ENCODE peak calls at places on chromosomes 1 and 21, in nine cellular contexts. W is IMR-90, B is Peyer's patch, Y is upper lobe of left lung, Z is testis, I is body of pancreas, U is breast epithelium, H is H1, T is endothelial cell of umbilical vein. N is an unnamed sample.

GRCh38 chr1:232327296-232327695 is 302.6 kb downstream of the SIPA1L2 start:
- DNase-seq in W (no peak), B (no peak), Y (no peak), Z (no peak), I (no peak), U (no peak), H (no peak), T (no peak), N (no peak)

GRCh38 chr1:158020877-158021630 is 27.6 kb downstream of the KIRREL1 start:
- DNase-seq in W (no peak), B (no peak), Y (no peak), Z (no peak), I (no peak), U (no peak), H (no peak), T (no peak), N (no peak)

GRCh38 chr1:206464456-206464964 is 5.8 kb upstream of the IKBKE start:
- DNase-seq in W (peak), B (no peak), Y (no peak), Z (no peak), I (no peak), U (no peak), H (no peak), T (peak), N (no peak)

GRCh38 chr1:246971322-246971721 is 36.5 kb downstream of the ZNF695 start:
- DNase-seq in W (peak), B (peak), Y (no peak), Z (peak), I (peak), U (no peak), H (peak), T (peak), N (no peak)

GRCh38 chr1:84997667-84998600 is 1.0 kb upstream of the MCOLN2 start:
- DNase-seq in W (peak), B (peak), Y (peak), Z (peak), I (no peak), U (no peak), H (peak), T (no peak), N (no peak)

GRCh38 chr1:6591222-6591621 is 11.4 kb downstream of the ZBTB48 start:
- DNase-seq in W (no peak), B (no peak), Y (no peak), Z (no peak), I (peak), U (no peak), H (no peak), T (peak), N (no peak)

GRCh38 chr21:33451634-33452071 is 28.1 kb downstream of the TMEM50B start:
- DNase-seq in W (peak), B (peak), Y (no peak), Z (no peak), I (no peak), U (no peak), H (no peak), T (no peak), N (no peak)

GRCh38 chr21:35150562-35151226 is 101.6 kb upstream of the RUNX1 start:
- DNase-seq in W (peak), B (no peak), Y (no peak), Z (no peak), I (no peak), U (no peak), H (no peak), T (no peak), N (no peak)

GRCh38 chr1:170533331-170533730 is 1.4 kb downstream of the GORAB start:
- DNase-seq in W (peak), B (no peak), Y (no peak), Z (no peak), I (no peak), U (no peak), H (no peak), T (no peak), N (no peak)

GRCh38 chr1:9245230-9245619 is 10.7 kb downstream of the H6PD start:
- DNase-seq in W (no peak), B (no peak), Y (peak), Z (no peak), I (no peak), U (no peak), H (no peak), T (no peak), N (no peak)

GRCh38 chr1:53198241-53198651 is 1.6 kb downstream of the CPT2 start:
- DNase-seq in W (no peak), B (no peak), Y (no peak), Z (no peak), I (no peak), U (no peak), H (no peak), T (no peak), N (peak)

GRCh38 chr1:91527781-91528180 is 27.1 kb downstream of the CDC7 start:
- DNase-seq in W (no peak), B (no peak), Y (no peak), Z (no peak), I (no peak), U (no peak), H (no peak), T (no peak), N (no peak)

GRCh38 chr1:2472561-2473166 is 3.4 kb upstream of the PLCH2 start:
- DNase-seq in W (no peak), B (no peak), Y (no peak), Z (no peak), I (no peak), U (no peak), H (no peak), T (no peak), N (no peak)

GRCh38 chr1:151934048-151934493 is 24.8 kb upstream of the THEM4 start:
- DNase-seq in W (peak), B (no peak), Y (no peak), Z (no peak), I (peak), U (no peak), H (no peak), T (peak), N (no peak)

GRCh38 chr1:176905648-176906047 is 258.9 kb downstream of the ASTN1 start:
- DNase-seq in W (no peak), B (no peak), Y (no peak), Z (no peak), I (no peak), U (no peak), H (no peak), T (no peak), N (no peak)

GRCh38 chr1:78831731-78832360 is 174.7 kb downstream of the ADGRL4 start:
- DNase-seq in W (peak), B (no peak), Y (no peak), Z (no peak), I (no peak), U (no peak), H (no peak), T (peak), N (no peak)

GRCh38 chr1:94947453-94947852 is 20.5 kb upstream of the CNN3 start:
- DNase-seq in W (peak), B (no peak), Y (no peak), Z (no peak), I (no peak), U (no peak), H (no peak), T (no peak), N (no peak)

GRCh38 chr1:214551436-214552173 is at the start of gene PTPN14:
- DNase-seq in W (peak), B (peak), Y (peak), Z (peak), I (peak), U (peak), H (peak), T (peak), N (peak)

GRCh38 chr1:116772648-116773045 is 18.4 kb downstream of the CD2 start:
- DNase-seq in W (no peak), B (no peak), Y (no peak), Z (no peak), I (peak), U (no peak), H (no peak), T (peak), N (no peak)

GRCh38 chr1:180542530-180543171 is 16.1 kb upstream of the OVAAL start:
- DNase-seq in W (peak), B (no peak), Y (no peak), Z (no peak), I (no peak), U (no peak), H (no peak), T (no peak), N (no peak)

GRCh38 chr1:34398205-34398915 is 221.7 kb downstream of the C1orf94 start:
- DNase-seq in W (no peak), B (no peak), Y (no peak), Z (no peak), I (no peak), U (no peak), H (no peak), T (no peak), N (no peak)

GRCh38 chr1:166915941-166916340 is 39.9 kb upstream of the TADA1 start:
- DNase-seq in W (peak), B (no peak), Y (peak), Z (no peak), I (no peak), U (no peak), H (no peak), T (no peak), N (no peak)

GRCh38 chr21:43890042-43890441 is 25.0 kb downstream of the AGPAT3 start:
- DNase-seq in W (no peak), B (peak), Y (no peak), Z (no peak), I (no peak), U (no peak), H (peak), T (no peak), N (no peak)

GRCh38 chr1:226838456-226838855 is 32.0 kb upstream of the PSEN2 start:
- DNase-seq in W (no peak), B (no peak), Y (no peak), Z (no peak), I (no peak), U (no peak), H (no peak), T (no peak), N (no peak)

GRCh38 chr1:114215426-114215825 is 61.8 kb upstream of the SYT6 start:
- DNase-seq in W (no peak), B (no peak), Y (no peak), Z (no peak), I (no peak), U (no peak), H (no peak), T (no peak), N (no peak)

GRCh38 chr1:47918257-47918867 is 78.8 kb downstream of the TRABD2B start:
- DNase-seq in W (no peak), B (peak), Y (no peak), Z (no peak), I (no peak), U (no peak), H (no peak), T (peak), N (no peak)

GRCh38 chr1:82491301-82491986 is 690.7 kb downstream of the ADGRL2 start:
- DNase-seq in W (no peak), B (no peak), Y (no peak), Z (no peak), I (no peak), U (no peak), H (no peak), T (no peak), N (no peak)

GRCh38 chr1:7317888-7318287 is 453.2 kb upstream of the VAMP3 start:
- DNase-seq in W (no peak), B (no peak), Y (no peak), Z (no peak), I (no peak), U (no peak), H (no peak), T (no peak), N (no peak)

GRCh38 chr1:209860293-209860881 is 32.6 kb downstream of the UTP25 start:
- DNase-seq in W (peak), B (peak), Y (peak), Z (peak), I (peak), U (no peak), H (peak), T (peak), N (peak)

GRCh38 chr1:99266731-99267130 is 2.4 kb downstream of the PLPPR4 start:
- DNase-seq in W (peak), B (no peak), Y (no peak), Z (no peak), I (no peak), U (no peak), H (no peak), T (no peak), N (no peak)

GRCh38 chr1:218783916-218784315 is 389.8 kb upstream of the LYPLAL1 start:
- DNase-seq in W (no peak), B (no peak), Y (no peak), Z (no peak), I (no peak), U (no peak), H (no peak), T (no peak), N (no peak)

GRCh38 chr21:23475518-23476189 is 2131.6 kb downstream of the MRPL39 start:
- DNase-seq in W (no peak), B (no peak), Y (no peak), Z (no peak), I (no peak), U (no peak), H (no peak), T (peak), N (no peak)

GRCh38 chr1:22790232-22791008 is 79.8 kb downstream of the EPHB2 start:
- DNase-seq in W (no peak), B (peak), Y (no peak), Z (no peak), I (no peak), U (no peak), H (no peak), T (no peak), N (no peak)

GRCh38 chr1:19330449-19331135 is 18.5 kb downstream of the SLC66A1 start:
- DNase-seq in W (no peak), B (no peak), Y (peak), Z (no peak), I (no peak), U (no peak), H (no peak), T (no peak), N (no peak)

GRCh38 chr1:11738783-11739182 is 2.8 kb downstream of the AGTRAP start:
- DNase-seq in W (no peak), B (no peak), Y (no peak), Z (no peak), I (no peak), U (no peak), H (no peak), T (no peak), N (no peak)

GRCh38 chr1:11735531-11735853 is 444 bp upstream of the AGTRAP start:
- DNase-seq in W (no peak), B (no peak), Y (no peak), Z (no peak), I (no peak), U (no peak), H (no peak), T (no peak), N (no peak)

GRCh38 chr1:11736746-11737639 is 1.1 kb downstream of the AGTRAP start:
- DNase-seq in W (peak), B (no peak), Y (peak), Z (peak), I (peak), U (no peak), H (peak), T (peak), N (no peak)

GRCh38 chr1:11738096-11738495 is 2.2 kb downstream of the AGTRAP start:
- DNase-seq in W (no peak), B (no peak), Y (no peak), Z (no peak), I (no peak), U (no peak), H (no peak), T (no peak), N (no peak)

DNA sequence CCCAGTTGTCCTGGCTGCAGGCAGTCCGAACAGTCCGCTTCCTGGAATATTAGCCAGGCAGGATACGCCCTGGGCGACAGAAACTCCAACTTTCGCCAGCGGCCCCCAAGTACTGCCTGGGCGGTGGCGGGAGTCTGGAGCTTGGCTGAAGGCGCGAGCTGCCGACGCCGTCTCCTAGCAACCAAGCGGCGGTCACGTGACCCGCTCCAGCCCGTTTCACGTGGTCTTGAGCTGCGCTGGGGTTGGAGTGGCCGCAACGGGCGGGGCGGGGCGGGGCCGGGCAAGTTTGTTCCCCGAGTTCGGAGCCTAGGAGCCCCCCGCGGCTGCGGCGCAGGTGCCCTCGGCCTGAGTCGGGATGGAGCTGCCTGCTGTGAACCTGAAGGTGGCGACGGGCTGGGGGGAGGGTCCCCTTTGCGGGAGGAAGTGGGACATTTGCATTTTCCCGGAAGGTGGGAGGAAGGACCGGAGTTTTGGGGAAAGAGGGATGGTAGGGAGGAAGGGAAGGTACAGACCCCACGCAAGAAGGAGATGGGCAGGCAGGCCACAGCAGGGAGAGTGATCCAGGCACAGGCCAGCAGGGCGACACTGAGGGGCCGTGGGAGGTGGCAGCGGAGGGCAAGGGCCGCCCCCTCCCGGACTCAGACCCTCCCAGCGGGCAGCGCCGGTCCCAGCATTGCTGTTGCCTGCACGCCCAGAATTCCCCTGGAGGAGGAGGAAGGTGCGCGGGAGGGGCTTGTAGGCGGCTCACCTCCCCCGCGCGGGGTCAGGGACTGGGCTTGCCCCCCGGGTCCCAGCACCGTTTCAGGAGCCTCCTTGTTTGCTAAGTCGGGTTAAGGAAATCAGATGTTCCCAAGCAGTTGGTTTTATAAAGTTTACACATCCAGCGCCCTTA is at the start of gene AGTRAP:
- DNase-seq in W (peak), B (peak), Y (peak), Z (peak), I (peak), U (peak), H (peak), T (peak), N (peak)
- TF ChIP-seq POLR2A in W (no peak), B (no peak), Y (no peak), Z (no peak), I (no peak), U (peak), H (peak), T (no peak), N (peak)

GRCh38 chr1:26431979-26432695 is at the start of gene DHDDS:
- DNase-seq in W (peak), B (peak), Y (peak), Z (peak), I (peak), U (peak), H (peak), T (peak), N (peak)
- TF ChIP-seq POLR2A in W (peak), B (peak), Y (peak), Z (no peak), I (peak), U (peak), H (peak), T (peak), N (peak)

DNA sequence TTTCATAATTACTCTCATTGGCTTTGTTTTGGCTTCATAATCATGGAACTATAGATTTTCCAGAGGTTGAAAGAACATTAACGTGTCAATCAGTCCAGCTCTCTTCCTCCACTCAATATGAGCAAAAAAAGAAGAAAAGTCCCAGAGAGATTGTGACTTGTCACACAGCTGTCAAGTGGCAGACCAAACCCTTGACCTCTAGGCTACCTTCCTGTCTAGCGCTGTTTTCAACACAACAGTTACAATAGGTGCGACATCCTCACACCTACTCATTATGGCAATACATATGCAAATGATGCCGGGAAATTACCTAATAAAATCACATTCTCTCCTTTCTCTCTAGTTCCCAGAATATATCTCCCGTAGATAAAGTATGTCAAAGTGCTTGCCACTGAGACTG is 1.1 kb downstream of the WARS2 start:
- DNase-seq in W (no peak), B (no peak), Y (no peak), Z (no peak), I (no peak), U (no peak), H (no peak), T (no peak), N (no peak)
- TF ChIP-seq POLR2A in W (no peak), B (no peak), Y (no peak), Z (no peak), I (no peak), U (no peak), H (no peak), T (no peak), N (no peak)

DNA sequence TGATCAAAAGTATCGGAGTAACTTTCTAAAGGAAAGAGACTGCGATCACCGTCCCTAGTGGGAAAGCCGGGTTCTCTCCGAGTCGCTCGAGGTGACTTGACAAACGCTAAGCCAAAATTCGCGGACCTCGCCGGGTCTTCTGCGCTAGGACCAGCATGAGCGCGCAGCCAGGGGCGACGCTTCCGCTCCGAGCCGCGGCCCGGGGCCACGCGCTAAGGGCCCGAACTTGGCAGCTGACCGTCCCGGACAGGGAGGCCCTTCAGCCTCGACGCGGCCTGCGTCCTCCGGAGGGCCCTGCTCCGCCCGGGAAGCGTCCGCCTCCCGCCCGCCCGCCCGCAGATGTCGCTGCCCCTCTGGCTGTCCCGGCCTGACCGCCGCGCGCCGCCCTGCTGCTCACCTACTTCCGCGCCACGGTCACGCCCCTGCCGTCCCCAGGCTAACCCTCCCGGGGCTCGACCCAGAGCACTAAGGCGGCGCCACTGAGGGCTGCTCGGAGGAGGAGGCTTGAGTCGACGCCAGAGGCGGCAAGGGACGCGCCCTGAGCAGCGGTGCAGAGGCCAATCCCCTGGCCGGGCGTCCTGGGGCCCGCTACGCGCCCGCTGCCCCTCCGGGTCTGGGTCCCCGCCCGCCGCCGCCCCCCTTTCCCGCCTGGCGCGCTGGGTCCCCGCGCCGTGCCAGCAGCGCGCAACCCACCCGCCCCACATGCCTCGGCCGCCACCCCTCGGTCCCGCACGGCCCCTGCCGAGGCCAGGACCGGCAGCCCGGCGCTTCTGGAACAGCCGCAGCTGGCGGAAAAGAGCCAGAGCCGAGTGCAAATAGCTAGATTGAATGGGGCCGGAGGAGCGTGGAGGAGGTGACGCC is 896 bp upstream of the DUSP10 start:
- DNase-seq in W (peak), B (peak), Y (peak), Z (peak), I (peak), U (peak), H (peak), T (peak), N (peak)
- TF ChIP-seq POLR2A in W (no peak), B (peak), Y (peak), Z (no peak), I (peak), U (no peak), H (no peak), T (no peak), N (no peak)

N was measured in suprapubic skin.